ENCODE peak calls at places on chromosomes 13 and 19, in five cellular contexts. O is Peyer's patch, M is sigmoid colon, T is right lobe of liver, G is HepG2. R is an unnamed sample.

GRCh38 chr19:38759590-38760003 is 13.7 kb downstream of the LGALS7 start:
- DNase-seq in T (peak; percentile 42), G (peak; percentile 98), O (no peak), M (peak; percentile 55), R (no peak)

GRCh38 chr13:94548382-94549240 is 47.3 kb downstream of the TGDS start:
- DNase-seq in M (peak; percentile 78), O (peak; percentile 65), T (peak; percentile 69), G (peak; percentile 49), R (peak; percentile 53)

GRCh38 chr13:41354416-41354815 is 43.3 kb downstream of the NAA16 start:
- DNase-seq in M (no peak), O (no peak), G (no peak), T (no peak), R (no peak)

GRCh38 chr19:4749870-4750269 is 26.2 kb upstream of the DPP9 start:
- DNase-seq in M (no peak), O (no peak), T (no peak), G (no peak), R (no peak)

GRCh38 chr13:51380269-51380668 is 40.8 kb downstream of the SERPINE3 start:
- DNase-seq in T (no peak), G (no peak), O (no peak), M (no peak), R (no peak)

GRCh38 chr13:46173656-46174055 is 8.3 kb downstream of the LCP1 start:
- DNase-seq in M (no peak), G (no peak), T (no peak), O (no peak), R (no peak)

GRCh38 chr19:28008695-28009094 is 1204.3 kb downstream of the UQCRFS1 start:
- DNase-seq in G (no peak), M (no peak), O (no peak), T (no peak), R (no peak)

GRCh38 chr13:105979586-105979985 is 555.9 kb downstream of the EFNB2 start:
- DNase-seq in G (no peak), T (no peak), O (no peak), M (no peak), R (no peak)

GRCh38 chr19:38848299-38849146 is 1.3 kb downstream of the HNRNPL start:
- DNase-seq in G (no peak), O (no peak), T (no peak), M (no peak), R (no peak)

GRCh38 chr19:1440418-1440801 is 2.2 kb downstream of the RPS15 start:
- DNase-seq in G (no peak), M (no peak), O (no peak), T (no peak), R (no peak)

GRCh38 chr19:1438933-1439358 is 750 bp downstream of the RPS15 start:
- DNase-seq in M (no peak), T (no peak), G (no peak), O (no peak), R (no peak)

GRCh38 chr19:1441022-1441426 is 2.8 kb downstream of the RPS15 start:
- DNase-seq in T (no peak), O (no peak), G (no peak), M (no peak), R (no peak)

GRCh38 chr19:1445185-1445931 is 4.6 kb upstream of the APC2 start:
- DNase-seq in T (peak; percentile 77), G (peak; percentile 37), M (no peak), O (peak; percentile 87), R (peak; percentile 70)

GRCh38 chr19:1441677-1442438 is 3.7 kb downstream of the RPS15 start:
- DNase-seq in T (no peak), G (no peak), O (no peak), M (no peak), R (peak; percentile 14)
- TF ChIP-seq POLR2A in T (no peak), G (no peak), O (no peak), M (no peak), R (no peak)

GRCh38 chr13:36275190-36276002 is 22.2 kb downstream of the CCDC169 start:
- DNase-seq in T (no peak), G (peak; percentile 50), O (no peak), M (no peak), R (no peak)
- TF ChIP-seq CTCF in T (peak; percentile 52), G (peak; percentile 46), O (peak; percentile 35), M (peak; percentile 38), R (peak; percentile 58)

DNA sequence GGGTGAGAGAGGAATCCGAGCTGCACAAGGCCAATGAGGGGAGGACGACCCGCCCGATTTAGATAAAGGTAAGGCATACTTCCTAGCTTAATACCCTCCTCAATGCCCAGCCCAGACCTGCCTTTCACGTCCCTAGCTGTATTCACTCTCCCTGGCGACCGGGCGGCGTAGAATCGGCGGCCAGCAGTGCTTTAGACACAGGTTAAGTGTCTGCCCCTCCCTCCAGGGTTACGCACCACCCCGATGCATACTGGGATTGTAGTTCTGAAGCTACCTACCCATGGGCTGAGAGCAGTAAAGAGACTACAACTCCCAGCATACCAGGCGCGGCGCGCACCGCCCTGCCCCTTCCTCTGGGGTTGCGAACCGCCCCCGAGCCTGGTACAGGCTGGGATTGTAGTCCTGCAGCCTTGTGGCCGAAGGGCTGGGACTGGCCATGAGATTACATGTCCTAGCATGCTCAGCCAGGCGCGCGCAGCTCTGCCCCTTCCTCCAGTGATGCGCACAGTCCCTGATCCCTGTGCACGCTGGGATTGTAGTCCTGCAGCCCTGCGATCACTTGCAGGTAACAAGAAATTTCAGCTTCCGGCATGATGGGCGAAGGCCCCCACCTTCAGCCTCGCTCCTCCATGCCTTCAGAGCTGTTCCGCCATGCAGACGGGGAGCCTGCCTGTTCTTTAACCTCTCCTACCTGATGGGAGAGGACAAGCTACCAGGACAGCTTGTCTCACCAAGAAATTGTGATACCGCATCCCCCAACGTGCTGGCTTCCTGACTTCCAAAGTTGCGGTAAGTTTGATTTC is 43.5 kb upstream of the ZNF14 start:
- DNase-seq in G (peak; percentile 98), O (peak; percentile 98), T (peak; percentile 98), M (peak; percentile 99), R (peak; percentile 96)
- TF ChIP-seq POLR2A in G (peak; percentile 66), O (peak; percentile 46), T (peak; percentile 74), M (no peak), R (peak; percentile 49)

DNA sequence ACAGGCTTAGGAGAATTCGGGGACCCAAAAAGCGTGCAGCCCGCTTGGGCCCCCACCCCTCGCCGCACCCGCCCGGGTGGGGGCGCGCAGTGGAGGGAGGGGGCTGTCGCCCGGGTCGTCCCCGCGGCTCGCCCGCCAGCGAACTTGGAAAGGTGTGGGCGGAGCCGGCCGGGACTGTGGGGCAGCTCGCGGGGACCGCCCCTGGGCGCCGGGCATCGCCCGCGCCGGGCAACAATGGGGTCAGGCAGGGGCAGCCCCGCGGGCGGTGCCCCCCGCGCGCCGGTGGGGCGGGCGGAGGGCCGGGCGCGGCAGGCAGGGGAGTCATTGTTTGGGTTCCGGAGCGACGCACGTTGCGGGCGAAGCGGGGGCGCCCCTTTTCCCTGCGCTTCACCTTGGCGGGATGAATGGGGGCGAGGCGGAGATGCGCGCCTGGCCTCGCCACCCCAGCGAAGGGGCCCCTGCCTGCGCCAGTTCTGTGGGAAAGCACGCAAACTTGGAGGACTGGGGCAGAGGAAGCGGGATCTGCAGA is 637 bp upstream of the KLF12 start:
- DNase-seq in T (peak; percentile 78), M (peak; percentile 74), G (no peak), O (peak; percentile 71), R (peak; percentile 30)
- TF ChIP-seq CTCF in T (no peak), M (no peak), G (no peak), O (no peak), R (no peak)

DNA sequence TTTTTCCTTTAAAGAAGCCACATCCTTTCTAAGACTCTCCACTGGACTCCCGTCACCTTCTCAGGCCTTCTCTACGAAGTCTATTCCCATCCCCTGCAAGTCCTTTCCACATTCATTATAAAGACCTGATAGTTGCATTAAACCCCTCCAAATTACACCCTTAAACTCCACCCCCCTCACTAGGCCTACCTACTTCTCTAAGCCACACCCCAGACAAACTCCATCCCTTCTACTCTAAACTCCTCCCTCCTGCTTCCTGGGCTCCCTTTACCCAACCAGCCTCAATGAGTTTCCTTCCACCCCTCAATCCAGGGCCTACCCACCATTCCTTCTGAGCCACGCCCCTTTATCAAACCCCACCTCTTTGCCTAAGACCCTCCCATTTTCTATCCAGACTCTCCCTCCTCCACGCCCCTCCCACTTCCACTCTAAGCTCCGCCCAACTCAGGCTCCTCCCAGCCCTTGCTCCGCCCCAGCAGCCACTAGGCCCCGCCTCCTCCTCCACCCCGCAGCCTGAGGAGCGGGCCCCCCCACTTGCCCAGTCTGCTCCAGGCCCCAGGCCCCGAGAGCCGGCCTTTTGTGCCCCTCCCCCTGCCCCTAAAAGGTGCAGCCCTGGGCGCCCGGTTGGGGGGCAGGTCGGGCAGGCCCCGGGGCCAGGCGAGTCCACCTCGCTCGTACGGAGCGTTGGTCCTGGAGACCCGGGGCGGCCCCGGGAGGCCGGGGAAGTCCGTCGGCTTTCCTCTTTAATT is 424 bp downstream of the FIZ1 start:
- DNase-seq in O (peak; percentile 96), T (peak; percentile 95), G (peak; percentile 90), M (peak; percentile 98), R (peak; percentile 95)
- TF ChIP-seq POLR2A in O (peak; percentile 61), T (peak; percentile 77), G (no peak), M (no peak), R (no peak)

GRCh38 chr19:46660008-46660517 is 919 bp downstream of the DACT3 start:
- DNase-seq in O (no peak), M (peak; percentile 74), T (no peak), G (no peak), R (peak; percentile 66)
- TF ChIP-seq CTCF in O (no peak), M (no peak), T (no peak), G (no peak), R (no peak)

DNA sequence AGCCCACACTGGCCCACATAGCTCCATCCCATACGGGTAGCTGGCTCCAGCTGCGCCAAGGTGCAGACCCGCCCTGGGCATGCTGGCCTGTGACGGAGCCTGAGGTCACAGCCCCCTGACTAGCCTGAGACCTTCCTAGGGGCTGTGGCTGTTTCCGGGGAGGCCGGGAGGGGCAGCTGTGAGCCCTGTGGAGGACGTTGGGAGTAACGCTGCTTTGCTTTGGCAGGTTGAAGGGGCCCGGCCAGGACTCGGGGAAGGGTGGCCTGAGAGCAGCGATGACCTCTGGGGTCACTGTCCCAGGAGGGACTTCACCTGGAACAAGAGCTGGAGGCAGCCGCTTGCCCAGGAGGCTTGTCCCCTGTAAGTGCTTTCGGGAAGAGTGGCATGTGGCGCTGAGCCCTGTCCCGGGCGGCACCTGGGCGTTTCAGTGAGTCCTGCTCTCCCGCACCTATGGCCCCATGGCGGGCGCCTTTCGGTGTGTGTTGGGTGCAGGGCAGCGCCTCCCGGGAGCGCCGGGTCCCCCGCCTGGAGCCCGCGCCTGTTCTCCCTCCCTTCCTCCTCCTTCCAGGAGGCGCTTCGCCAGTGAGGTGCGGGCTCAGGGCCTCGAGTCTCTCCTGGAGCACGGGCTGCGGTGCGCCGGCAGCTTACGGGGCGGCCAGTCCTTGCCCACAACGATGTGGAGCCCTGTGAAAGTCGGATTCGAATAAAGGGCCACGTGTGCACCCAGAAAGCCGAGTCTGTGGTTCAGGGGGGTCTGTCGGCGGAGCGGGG is 1.1 kb upstream of the FAM174C start:
- DNase-seq in G (no peak), T (no peak), M (no peak), O (no peak), R (peak; percentile 50)
- TF ChIP-seq POLR2A in G (no peak), T (no peak), M (no peak), O (no peak), R (no peak)

GRCh38 chr13:48233097-48233885 is at the start of gene ITM2B:
- DNase-seq in O (peak; percentile 80), M (peak; percentile 91), T (peak; percentile 91), G (peak; percentile 56), R (no peak)
- TF ChIP-seq CTCF in O (peak; percentile 2), M (no peak), T (peak; percentile 19), G (peak; percentile 65), R (peak; percentile 48)

GRCh38 chr19:44685877-44686276 is 13.1 kb upstream of the CEACAM16 start:
- DNase-seq in T (no peak), G (no peak), O (no peak), M (no peak), R (no peak)
- TF ChIP-seq POLR2A in T (no peak), G (no peak), O (no peak), M (no peak), R (no peak)

R was measured in uterus.